ENCODE peak calls at places on chromosomes 7 and 10, in ten cellular contexts. S, M, I, U, B, E, C, N, O and K are unnamed samples.

GRCh38 chr7:114554781-114555537 is 140.3 kb downstream of the FOXP2 start:
- DNase-seq in B (no peak), N (peak), S (peak), E (peak), M (no peak), O (no peak), U (no peak), C (peak), I (peak), K (peak)

GRCh38 chr7:37284805-37285211 is 163.9 kb downstream of the ELMO1 start:
- DNase-seq in U (peak), B (peak), O (no peak), S (peak), I (peak), E (peak), M (no peak), C (no peak), N (peak), K (peak)

GRCh38 chr10:34254596-34254995 is 560.5 kb downstream of the PARD3 start:
- DNase-seq in M (no peak), S (peak), I (peak), U (no peak), C (peak), E (peak), N (peak), B (no peak), O (no peak), K (peak)

GRCh38 chr10:93319855-93320254 is 162.3 kb downstream of the MYOF start:
- DNase-seq in C (no peak), O (no peak), S (no peak), I (no peak), U (no peak), E (no peak), B (no peak), M (no peak), N (no peak), K (peak)

GRCh38 chr7:150402671-150403321 is 23.7 kb downstream of the ZNF775 start:
- DNase-seq in O (peak), S (no peak), I (no peak), M (peak), C (no peak), E (no peak), N (no peak), U (no peak), B (no peak), K (no peak)

GRCh38 chr7:30093351-30094019 is 41.3 kb upstream of the MTURN start:
- DNase-seq in E (peak), C (peak), O (peak), I (no peak), U (peak), S (peak), B (peak), M (no peak), N (peak), K (peak)

GRCh38 chr7:100826546-100827329 is 585 bp downstream of the EPHB4 start:
- DNase-seq in B (peak), M (no peak), S (no peak), U (no peak), E (no peak), I (no peak), O (no peak), C (no peak), N (no peak), K (no peak)

GRCh38 chr7:66769833-66770512 is 29.4 kb downstream of the RABGEF1 start:
- DNase-seq in M (no peak), N (peak), U (no peak), B (no peak), I (no peak), O (no peak), S (peak), C (no peak), E (peak), K (peak)

GRCh38 chr10:7438196-7438986 is 27.6 kb upstream of the SFMBT2 start:
- DNase-seq in E (no peak), S (no peak), B (no peak), C (no peak), I (no peak), N (no peak), O (no peak), M (no peak), U (no peak), K (no peak)

GRCh38 chr7:16431646-16432424 is 10.5 kb upstream of the CRPPA start:
- DNase-seq in B (no peak), S (peak), M (peak), E (peak), U (no peak), N (no peak), I (peak), C (peak), O (no peak), K (peak)

GRCh38 chr7:131090866-131091692 is 236.6 kb upstream of the MKLN1 start:
- DNase-seq in O (no peak), M (no peak), S (no peak), B (no peak), E (no peak), U (no peak), I (no peak), N (no peak), C (no peak), K (no peak)

GRCh38 chr7:154929006-154929726 is 73.8 kb downstream of the PAXIP1 start:
- DNase-seq in U (no peak), I (no peak), N (peak), O (no peak), C (no peak), E (no peak), M (no peak), B (no peak), S (no peak), K (no peak)

GRCh38 chr7:112420236-112420945 is 29.9 kb upstream of the IFRD1 start:
- DNase-seq in U (no peak), O (no peak), E (peak), I (no peak), B (no peak), S (no peak), M (no peak), N (peak), C (peak), K (peak)
- H3K4me3 ChIP-seq in U (no peak), O (no peak), E (no peak), I (no peak), B (no peak), S (no peak), M (no peak), N (no peak), C (no peak), K (no peak)

GRCh38 chr7:141071260-141071854 is 2.5 kb upstream of the TMEM178B start:
- DNase-seq in S (peak), E (peak), I (peak), M (no peak), U (no peak), N (no peak), O (no peak), B (peak), C (peak), K (peak)
- H3K4me3 ChIP-seq in S (peak), E (peak), I (no peak), M (peak), U (peak), N (peak), O (peak), B (peak), C (peak), K (peak)

GRCh38 chr7:81173766-81174281 is 255.0 kb upstream of the SEMA3C start:
- DNase-seq in I (no peak), C (peak), S (peak), O (no peak), B (no peak), U (no peak), M (peak), E (peak), N (peak), K (peak)
- H3K4me3 ChIP-seq in I (no peak), C (no peak), S (no peak), O (peak), B (no peak), U (no peak), M (no peak), E (peak), N (peak), K (no peak)

GRCh38 chr10:75568721-75569120 is 137.3 kb downstream of the LRMDA start:
- DNase-seq in B (no peak), O (no peak), E (no peak), C (peak), M (no peak), I (no peak), U (no peak), N (no peak), S (no peak), K (peak)

GRCh38 chr10:75569506-75569905 is 138.1 kb downstream of the LRMDA start:
- DNase-seq in M (peak), S (no peak), B (no peak), N (no peak), O (no peak), E (no peak), I (no peak), C (no peak), U (no peak), K (no peak)

GRCh38 chr10:75565286-75566251 is 134.1 kb downstream of the LRMDA start:
- DNase-seq in S (no peak), U (no peak), C (no peak), N (no peak), O (no peak), I (no peak), E (no peak), M (peak), B (no peak), K (no peak)
- H3K4me3 ChIP-seq in S (no peak), U (no peak), C (no peak), N (no peak), O (no peak), I (no peak), E (no peak), M (no peak), B (no peak), K (no peak)

DNA sequence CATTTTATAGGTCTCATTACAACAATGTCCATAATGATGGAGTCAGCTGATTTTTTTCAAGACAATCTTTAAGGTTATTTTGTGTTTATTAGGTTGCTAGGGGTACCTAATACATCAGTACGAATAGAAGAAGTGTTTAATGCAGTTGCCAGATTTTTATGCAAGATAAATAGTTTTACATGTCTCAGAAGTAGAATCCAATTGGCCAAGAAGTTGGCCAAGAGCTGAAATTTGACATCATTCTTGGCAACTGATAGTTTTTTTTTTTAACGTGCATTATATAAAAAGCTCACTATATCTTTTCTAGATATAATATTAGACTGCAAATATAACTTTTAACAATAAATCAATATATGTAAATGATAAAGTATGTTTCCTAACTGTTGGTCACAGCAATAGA is 208.5 kb downstream of the TRIL start:
- DNase-seq in S (peak), U (no peak), O (no peak), E (peak), B (no peak), I (no peak), C (no peak), M (no peak), N (peak), K (peak)
- H3K4me3 ChIP-seq in S (no peak), U (no peak), O (no peak), E (no peak), B (no peak), I (no peak), C (no peak), M (no peak), N (no peak), K (no peak)

GRCh38 chr7:138663741-138664710 is 37.1 kb downstream of the SVOPL start:
- DNase-seq in N (peak), M (no peak), B (no peak), I (no peak), C (peak), U (no peak), O (no peak), E (peak), S (peak), K (no peak)
- H3K4me3 ChIP-seq in N (peak), M (peak), B (peak), I (no peak), C (peak), U (peak), O (peak), E (peak), S (peak), K (no peak)

DNA sequence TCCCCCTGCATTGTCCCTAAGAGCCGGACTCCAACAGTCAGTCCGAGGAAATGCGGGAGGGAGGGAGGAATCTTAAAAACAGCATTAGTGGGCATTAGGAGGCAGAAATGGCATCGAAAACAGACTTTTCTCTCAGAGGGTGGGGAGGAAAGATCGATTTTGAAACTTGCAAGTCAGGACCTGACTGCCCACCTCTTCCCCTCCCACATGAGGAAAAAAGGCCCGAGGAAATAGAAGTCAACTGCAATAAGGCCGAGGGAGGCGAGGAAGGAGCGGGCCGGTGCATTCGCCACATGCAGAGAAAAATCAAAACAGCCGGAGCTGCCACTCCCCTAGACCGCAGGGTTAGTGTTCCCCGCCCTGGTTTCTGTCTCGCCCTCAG is 2.8 kb downstream of the LBX1 start:
- DNase-seq in M (no peak), B (no peak), C (no peak), I (no peak), S (no peak), O (no peak), E (no peak), N (no peak), U (no peak), K (no peak)
- H3K4me3 ChIP-seq in M (peak), B (peak), C (no peak), I (no peak), S (no peak), O (peak), E (no peak), N (no peak), U (peak), K (no peak)

GRCh38 chr7:21544303-21544656 is 1.4 kb downstream of the DNAH11 start:
- DNase-seq in I (no peak), B (no peak), M (no peak), S (no peak), O (no peak), U (no peak), E (no peak), N (no peak), C (no peak), K (no peak)

GRCh38 chr7:21538936-21539335 is 3.9 kb upstream of the DNAH11 start:
- DNase-seq in O (no peak), B (no peak), I (no peak), M (no peak), U (no peak), S (no peak), C (no peak), E (no peak), N (no peak), K (no peak)

GRCh38 chr7:21547511-21547910 is 4.7 kb downstream of the DNAH11 start:
- DNase-seq in S (peak), N (no peak), U (no peak), M (no peak), E (no peak), I (no peak), C (no peak), O (no peak), B (no peak), K (no peak)

GRCh38 chr7:21543528-21544302 is 876 bp downstream of the DNAH11 start:
- DNase-seq in E (peak), B (no peak), O (no peak), C (peak), N (peak), I (no peak), U (no peak), S (peak), M (no peak), K (peak)

DNA sequence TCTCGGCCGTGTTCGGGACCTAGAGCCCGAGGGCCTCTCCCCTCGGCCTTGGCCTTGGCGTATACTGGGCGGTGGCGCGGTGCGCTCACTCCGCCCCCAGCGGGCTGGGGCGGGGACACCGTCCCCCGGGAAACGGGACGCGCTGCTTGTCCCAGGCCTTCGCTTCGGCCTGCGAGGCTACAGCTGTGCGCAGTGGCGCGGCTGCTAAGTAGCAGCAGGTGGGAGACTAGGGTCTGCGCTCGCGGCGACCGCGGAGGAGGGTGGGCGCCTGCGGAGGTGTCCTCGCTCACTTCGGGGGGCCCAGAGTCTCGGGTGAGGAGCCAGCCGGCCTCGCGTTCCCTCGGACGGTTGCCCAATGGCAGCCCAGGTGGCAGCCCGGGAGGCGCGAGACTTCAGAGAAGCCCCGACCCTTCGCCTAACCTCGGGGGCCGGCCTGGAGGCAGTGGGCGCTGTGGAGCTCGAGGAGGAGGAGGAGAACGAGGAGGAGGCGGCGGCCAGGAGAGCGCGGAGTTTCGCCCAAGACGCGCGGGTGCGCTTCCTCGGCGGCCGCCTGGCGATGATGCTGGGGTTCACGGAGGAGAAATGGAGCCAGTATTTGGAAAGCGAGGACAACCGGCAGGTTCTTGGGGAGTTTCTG is at the start of gene DNAH11:
- DNase-seq in O (no peak), S (peak), N (peak), U (no peak), C (peak), E (peak), M (peak), B (peak), I (no peak), K (peak)
- H3K4me3 ChIP-seq in O (peak), S (peak), N (peak), U (peak), C (peak), E (peak), M (peak), B (peak), I (no peak), K (peak)